ENCODE peak calls at places on chromosome 3, in six cellular contexts. One of them, this sample, is unnamed.

GRCh38 chr3:6578526-6578925 is 282.4 kb upstream of the GRM7 start:
- DNase-seq in renal cortical epithelial cell: no peak
- DNase-seq in astrocyte: no peak
- DNase-seq in islet precursor cell: no peak
- DNase-seq in RPMI8226: no peak
- DNase-seq in astrocyte of the hippocampus: no peak
- DNase-seq in this sample: no peak

GRCh38 chr3:185807455-185808068 is 17.3 kb downstream of the IGF2BP2 start:
- DNase-seq in islet precursor cell: peak; percentile 75
- DNase-seq in renal cortical epithelial cell: peak; percentile 80
- DNase-seq in astrocyte: peak; percentile 94
- DNase-seq in astrocyte of the hippocampus: peak; percentile 85
- DNase-seq in RPMI8226: peak; percentile 45
- DNase-seq in this sample: peak; percentile 94

GRCh38 chr3:141795719-141796435 is 32.7 kb downstream of the GRK7 start:
- DNase-seq in astrocyte of the hippocampus: no peak
- DNase-seq in renal cortical epithelial cell: no peak
- DNase-seq in astrocyte: no peak
- DNase-seq in islet precursor cell: no peak
- DNase-seq in RPMI8226: no peak
- DNase-seq in this sample: no peak

GRCh38 chr3:5304789-5305680 is 117.5 kb downstream of the EDEM1 start:
- DNase-seq in RPMI8226: peak; percentile 58
- DNase-seq in astrocyte: no peak
- DNase-seq in astrocyte of the hippocampus: peak; percentile 81
- DNase-seq in islet precursor cell: peak; percentile 77
- DNase-seq in renal cortical epithelial cell: peak; percentile 68
- DNase-seq in this sample: peak; percentile 44

GRCh38 chr3:14405120-14405885 is 2.9 kb downstream of the SLC6A6 start:
- DNase-seq in RPMI8226: no peak
- DNase-seq in astrocyte of the hippocampus: peak; percentile 39
- DNase-seq in astrocyte: no peak
- DNase-seq in islet precursor cell: no peak
- DNase-seq in renal cortical epithelial cell: no peak
- DNase-seq in this sample: no peak

GRCh38 chr3:127747751-127748521 is 74.4 kb downstream of the MGLL start:
- DNase-seq in astrocyte of the hippocampus: peak; percentile 86
- DNase-seq in islet precursor cell: no peak
- DNase-seq in renal cortical epithelial cell: peak; percentile 97
- DNase-seq in RPMI8226: no peak
- DNase-seq in astrocyte: peak; percentile 87
- DNase-seq in this sample: peak; percentile 95

GRCh38 chr3:157532529-157533297 is 29.5 kb upstream of the VEPH1 start:
- DNase-seq in astrocyte: peak; percentile 81
- DNase-seq in RPMI8226: peak; percentile 77
- DNase-seq in astrocyte of the hippocampus: peak; percentile 88
- DNase-seq in islet precursor cell: no peak
- DNase-seq in renal cortical epithelial cell: peak; percentile 88
- DNase-seq in this sample: peak; percentile 92

GRCh38 chr3:69012836-69013255 is 638 bp downstream of the EOGT start:
- DNase-seq in islet precursor cell: peak; percentile 77
- DNase-seq in RPMI8226: peak; percentile 62
- DNase-seq in astrocyte of the hippocampus: peak; percentile 68
- DNase-seq in astrocyte: peak; percentile 29
- DNase-seq in renal cortical epithelial cell: peak; percentile 12
- DNase-seq in this sample: peak; percentile 67

GRCh38 chr3:15501126-15501525 is 20.4 kb downstream of the COLQ start:
- DNase-seq in renal cortical epithelial cell: no peak
- DNase-seq in astrocyte of the hippocampus: no peak
- DNase-seq in islet precursor cell: no peak
- DNase-seq in astrocyte: no peak
- DNase-seq in RPMI8226: no peak
- DNase-seq in this sample: no peak

GRCh38 chr3:168165390-168166269 is 69.9 kb upstream of the GOLIM4 start:
- DNase-seq in astrocyte: peak; percentile 45
- DNase-seq in astrocyte of the hippocampus: peak; percentile 80
- DNase-seq in RPMI8226: peak; percentile 82
- DNase-seq in renal cortical epithelial cell: peak; percentile 77
- DNase-seq in islet precursor cell: peak; percentile 64
- DNase-seq in this sample: peak; percentile 76

This sample was measured in IMR-90.